ENCODE peak calls at places on chromosomes 13 and 19, in four cellular contexts. J is ascending aorta, G is heart right ventricle, V is spleen. I is an unnamed sample.

GRCh38 chr19:21833733-21834132 is 2.2 kb downstream of the ZNF43 start:
- DNase-seq in J (no peak), G (no peak), V (no peak), I (no peak)

GRCh38 chr19:1266818-1267440 is 2.2 kb upstream of the CIRBP start:
- DNase-seq in J (no peak), G (peak; percentile 72), V (peak; percentile 97), I (peak; percentile 90)

GRCh38 chr19:11404588-11405258 is 14.4 kb downstream of the RGL3 start:
- DNase-seq in J (no peak), G (no peak), V (no peak), I (no peak)

GRCh38 chr13:76387561-76387960 is 498.6 kb downstream of the KCTD12 start:
- DNase-seq in J (no peak), G (no peak), V (no peak), I (no peak)

GRCh38 chr19:16942583-16942982 is 53.8 kb downstream of the F2RL3 start:
- DNase-seq in J (no peak), G (no peak), V (no peak), I (no peak)

GRCh38 chr13:40755082-40755755 is 15.8 kb downstream of the MRPS31 start:
- DNase-seq in J (no peak), G (no peak), V (no peak), I (no peak)

GRCh38 chr19:49546825-49547565 is 19.2 kb downstream of the RCN3 start:
- DNase-seq in J (no peak), G (peak; percentile 89), V (no peak), I (no peak)

GRCh38 chr13:106291006-106291405 is 244.5 kb downstream of the EFNB2 start:
- DNase-seq in J (no peak), G (no peak), V (no peak), I (no peak)

GRCh38 chr13:99086869-99087129 is 108.9 kb upstream of the DOCK9 start:
- DNase-seq in J (no peak), G (no peak), V (no peak), I (peak; percentile 81)

GRCh38 chr19:18989316-18989715 is 44.0 kb downstream of the SUGP2 start:
- DNase-seq in J (no peak), G (no peak), V (no peak), I (no peak)

GRCh38 chr19:28710278-28710677 is 502.7 kb downstream of the UQCRFS1 start:
- DNase-seq in J (no peak), G (no peak), V (no peak), I (no peak)

GRCh38 chr13:36712785-36713184 is 39.0 kb downstream of the SERTM1 start:
- DNase-seq in J (no peak), G (no peak), V (no peak), I (no peak)

GRCh38 chr13:106464076-106464475 is 71.4 kb downstream of the EFNB2 start:
- DNase-seq in J (no peak), G (no peak), V (no peak), I (no peak)

GRCh38 chr13:25827986-25828385 is 223.8 kb downstream of the SHISA2 start:
- DNase-seq in J (no peak), G (no peak), V (no peak), I (no peak)

GRCh38 chr19:55602104-55603001 is 2.3 kb downstream of the ZNF524 start:
- DNase-seq in J (no peak), G (no peak), V (peak; percentile 87), I (peak; percentile 68)

GRCh38 chr19:40285353-40286234 is 449 bp upstream of the AKT2 start:
- DNase-seq in J (peak; percentile 97), G (peak; percentile 99), V (peak; percentile 99), I (peak; percentile 99)

GRCh38 chr19:40283414-40284250 is 1.5 kb downstream of the AKT2 start:
- DNase-seq in J (no peak), G (no peak), V (peak; percentile 59), I (no peak)

GRCh38 chr19:40284251-40284500 is 969 bp downstream of the AKT2 start:
- DNase-seq in J (no peak), G (no peak), V (no peak), I (no peak)

GRCh38 chr19:40286235-40286530 is 1.0 kb upstream of the AKT2 start:
- DNase-seq in J (no peak), G (no peak), V (no peak), I (no peak)

DNA sequence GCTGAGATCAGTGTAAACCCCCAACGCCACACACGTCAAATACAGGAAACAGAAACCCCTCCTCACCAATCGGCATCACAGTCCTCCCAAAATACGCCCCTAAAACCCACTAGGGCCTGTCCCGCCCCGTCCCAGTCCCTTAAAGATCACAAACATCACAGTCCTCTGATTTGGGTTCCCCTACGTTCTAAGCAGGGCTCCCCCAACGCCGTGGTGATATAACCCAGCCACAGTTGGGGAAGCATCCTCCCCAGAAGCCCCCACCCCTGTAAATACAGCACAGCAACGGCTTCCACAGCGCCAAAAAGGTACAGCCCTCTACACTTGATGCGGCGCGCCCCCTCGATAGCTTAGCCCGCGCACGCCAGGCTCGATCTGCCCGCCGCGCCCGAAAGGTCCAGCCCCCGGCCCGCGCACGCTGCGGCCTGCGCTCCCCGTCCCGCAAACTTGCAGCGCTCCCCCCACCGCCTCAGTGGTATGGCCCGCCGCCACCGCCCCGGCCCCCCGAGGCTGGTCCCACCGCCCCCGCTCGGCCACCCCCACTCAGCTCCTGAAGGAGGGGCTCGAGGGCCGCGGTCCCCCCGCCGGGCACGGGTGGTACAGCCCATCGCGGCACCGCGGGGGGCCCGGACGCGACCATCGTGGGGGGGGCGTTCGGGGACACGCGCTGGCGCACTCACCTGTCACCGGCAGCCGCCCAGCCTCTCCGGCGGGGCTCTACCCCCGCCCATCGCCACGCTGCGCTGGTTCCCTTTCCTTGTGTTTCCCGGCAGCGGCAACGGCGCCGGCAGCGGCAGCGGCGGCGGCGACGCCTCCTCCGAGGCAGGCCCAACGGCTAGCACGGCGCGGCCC is at the start of gene AKT2:
- DNase-seq in J (no peak), G (peak; percentile 63), V (peak; percentile 95), I (no peak)
- TF ChIP-seq CTCF in J (no peak), G (no peak), V (no peak), I (peak; percentile 5)

DNA sequence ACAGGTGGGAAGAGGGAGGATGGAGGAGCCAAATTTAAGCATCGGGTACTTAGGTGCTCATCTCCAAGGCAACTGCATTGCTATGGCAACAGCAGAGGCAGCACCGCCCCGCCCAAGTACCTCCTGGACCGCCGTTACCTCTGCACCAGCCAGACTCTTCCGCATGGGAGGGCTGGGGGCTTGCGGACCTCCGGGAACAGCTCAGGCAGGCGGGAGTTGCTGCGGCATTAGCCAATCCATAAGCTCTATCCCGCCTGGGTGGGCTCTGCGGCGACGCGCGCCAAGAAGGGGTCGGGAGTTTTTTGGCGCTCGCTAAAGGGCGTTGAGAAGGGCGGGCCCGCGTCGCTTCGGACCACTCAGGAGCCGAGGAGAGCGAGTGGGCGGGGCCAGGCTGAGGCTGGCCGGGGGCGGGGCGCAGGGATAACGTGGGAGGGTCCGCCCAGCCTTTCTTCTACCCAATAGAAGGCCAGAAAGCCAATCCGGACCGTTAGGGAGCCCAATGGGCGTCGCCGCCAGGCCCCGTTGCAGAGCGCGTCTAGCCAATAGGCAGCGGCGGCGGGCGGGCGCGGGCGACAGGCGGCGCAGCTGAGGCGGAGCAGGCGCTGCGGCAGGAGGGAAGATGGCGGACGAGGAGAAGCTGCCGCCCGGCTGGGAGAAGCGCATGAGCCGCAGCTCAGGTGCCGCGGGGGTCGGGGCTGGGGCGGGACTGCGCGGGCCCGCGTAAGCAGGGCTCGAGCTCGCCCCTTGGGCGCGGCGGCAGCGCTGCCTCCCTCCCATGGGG is at the start of gene PIN1:
- DNase-seq in J (peak; percentile 97), G (peak; percentile 99), V (peak; percentile 99), I (peak; percentile 99)
- TF ChIP-seq CTCF in J (peak; percentile 68), G (peak; percentile 77), V (peak; percentile 89), I (peak; percentile 73)

GRCh38 chr13:93547886-93548285 is 321.3 kb downstream of the GPC6 start:
- DNase-seq in J (no peak), G (no peak), V (no peak), I (no peak)
- TF ChIP-seq CTCF in J (no peak), G (no peak), V (no peak), I (no peak)

DNA sequence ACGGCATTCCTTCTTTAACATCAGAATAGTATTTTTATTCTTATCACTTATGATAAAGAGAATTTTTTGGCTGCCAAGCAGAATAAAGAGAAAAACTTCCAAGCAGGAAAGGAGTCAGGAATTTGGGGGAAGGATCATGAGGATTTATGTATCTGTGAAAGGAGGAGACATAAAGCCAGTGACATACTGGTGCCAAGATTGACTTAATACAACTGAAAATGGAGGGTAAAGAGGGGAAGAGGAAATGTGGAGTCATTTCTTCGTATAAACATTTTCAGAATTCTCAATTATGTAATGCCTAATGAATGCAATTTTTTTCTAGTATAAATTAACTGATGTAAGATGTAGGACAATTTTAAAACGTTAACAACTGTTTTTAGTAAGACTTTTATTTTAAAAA is 94.6 kb downstream of the RBM26 start:
- DNase-seq in J (no peak), G (no peak), V (no peak), I (no peak)
- TF ChIP-seq CTCF in J (no peak), G (no peak), V (no peak), I (no peak)

GRCh38 chr13:28822161-28822560 is 2.0 kb downstream of the MTUS2 start:
- DNase-seq in J (no peak), G (no peak), V (no peak), I (no peak)

GRCh38 chr13:28817204-28817603 is 2.9 kb upstream of the MTUS2 start:
- DNase-seq in J (no peak), G (no peak), V (no peak), I (no peak)

GRCh38 chr13:28820099-28821051 is at the start of gene MTUS2:
- DNase-seq in J (no peak), G (no peak), V (no peak), I (peak; percentile 62)

GRCh38 chr13:28819046-28819747 is 942 bp upstream of the MTUS2 start:
- DNase-seq in J (no peak), G (no peak), V (no peak), I (no peak)

GRCh38 chr13:28819748-28820098 is 416 bp upstream of the MTUS2 start:
- DNase-seq in J (no peak), G (peak; percentile 44), V (no peak), I (peak; percentile 77)
- TF ChIP-seq CTCF in J (no peak), G (no peak), V (no peak), I (no peak)

DNA sequence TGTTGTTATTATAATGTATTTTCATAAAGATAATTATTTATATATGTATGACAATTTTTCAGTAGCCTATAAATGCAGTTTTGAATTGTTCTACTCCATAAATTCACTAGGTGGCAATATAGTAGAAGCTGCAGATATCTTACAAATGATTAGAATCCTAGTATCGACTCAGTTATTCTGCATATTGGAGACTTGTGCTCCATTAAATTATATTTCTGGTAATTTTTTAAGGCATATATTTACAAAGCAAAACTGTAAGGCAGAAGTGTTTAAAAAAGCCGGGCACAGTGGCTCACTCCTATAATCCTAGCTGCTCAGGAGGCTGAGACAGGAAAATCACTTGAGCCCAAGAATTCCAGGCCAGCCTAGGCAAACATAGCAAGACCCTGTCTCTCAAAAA is 58.7 kb downstream of the DPY19L3 start:
- DNase-seq in J (no peak), G (no peak), V (no peak), I (no peak)
- TF ChIP-seq CTCF in J (no peak), G (peak; percentile 43), V (no peak), I (peak; percentile 25)

GRCh38 chr19:58218899-58219298 is 9.8 kb upstream of the ZNF544 start:
- DNase-seq in J (no peak), G (no peak), V (no peak), I (no peak)
- TF ChIP-seq CTCF in J (no peak), G (peak; percentile 36), V (peak; percentile 32), I (peak; percentile 27)

GRCh38 chr19:6238643-6239281 is 41.0 kb downstream of the MLLT1 start:
- DNase-seq in J (no peak), G (peak; percentile 53), V (peak; percentile 66), I (peak; percentile 70)
- TF ChIP-seq CTCF in J (no peak), G (no peak), V (no peak), I (no peak)